ENCODE peak calls at places on chromosome 20, in six cellular contexts. One of them, this sample, is unnamed.

GRCh38 chr20:53763707-53764415 is 170.2 kb upstream of the ZNF217 start:
- DNase-seq in pancreas: no peak
- DNase-seq in fibroblast of lung: peak
- DNase-seq in ascending aorta: no peak
- DNase-seq in B cell: no peak
- DNase-seq in AG09309: no peak
- DNase-seq in this sample: no peak

GRCh38 chr20:33944914-33945313 is 48.8 kb upstream of the RALY start:
- DNase-seq in pancreas: no peak
- DNase-seq in fibroblast of lung: peak
- DNase-seq in ascending aorta: no peak
- DNase-seq in B cell: no peak
- DNase-seq in AG09309: no peak
- DNase-seq in this sample: no peak

GRCh38 chr20:4667371-4667773 is 54.3 kb upstream of the PRND start:
- DNase-seq in pancreas: no peak
- DNase-seq in fibroblast of lung: peak
- DNase-seq in ascending aorta: no peak
- DNase-seq in B cell: no peak
- DNase-seq in AG09309: no peak
- DNase-seq in this sample: no peak

GRCh38 chr20:50111120-50111828 is 1.7 kb downstream of the UBE2V1 start:
- DNase-seq in pancreas: no peak
- DNase-seq in fibroblast of lung: peak
- DNase-seq in ascending aorta: peak
- DNase-seq in B cell: no peak
- DNase-seq in AG09309: no peak
- DNase-seq in this sample: no peak

GRCh38 chr20:25000268-25000801 is 7.8 kb upstream of the APMAP start:
- DNase-seq in pancreas: peak
- DNase-seq in fibroblast of lung: peak
- DNase-seq in ascending aorta: peak
- DNase-seq in B cell: no peak
- DNase-seq in AG09309: peak
- DNase-seq in this sample: no peak

GRCh38 chr20:17202668-17203067 is 24.2 kb upstream of the PCSK2 start:
- DNase-seq in pancreas: no peak
- DNase-seq in fibroblast of lung: no peak
- DNase-seq in ascending aorta: no peak
- DNase-seq in B cell: no peak
- DNase-seq in AG09309: no peak
- DNase-seq in this sample: no peak

GRCh38 chr20:37796121-37796520 is 102.3 kb downstream of the CTNNBL1 start:
- DNase-seq in pancreas: no peak
- DNase-seq in fibroblast of lung: no peak
- DNase-seq in ascending aorta: no peak
- DNase-seq in B cell: no peak
- DNase-seq in AG09309: no peak
- DNase-seq in this sample: no peak

GRCh38 chr20:17442588-17442987 is 88.6 kb downstream of the BFSP1 start:
- DNase-seq in pancreas: no peak
- DNase-seq in fibroblast of lung: no peak
- DNase-seq in ascending aorta: no peak
- DNase-seq in B cell: no peak
- DNase-seq in AG09309: no peak
- DNase-seq in this sample: no peak

GRCh38 chr20:64084209-64085152 is at the start of gene LKAAEAR1:
- DNase-seq in pancreas: no peak
- DNase-seq in fibroblast of lung: no peak
- DNase-seq in ascending aorta: no peak
- DNase-seq in B cell: peak
- DNase-seq in AG09309: no peak
- DNase-seq in this sample: no peak

GRCh38 chr20:24766143-24766527 is 182.9 kb upstream of the CST7 start:
- DNase-seq in pancreas: no peak
- DNase-seq in fibroblast of lung: no peak
- DNase-seq in ascending aorta: no peak
- DNase-seq in B cell: no peak
- DNase-seq in AG09309: no peak
- DNase-seq in this sample: no peak

GRCh38 chr20:48941467-48941866 is 20.0 kb downstream of the ARFGEF2 start:
- DNase-seq in pancreas: no peak
- DNase-seq in fibroblast of lung: no peak
- DNase-seq in ascending aorta: no peak
- DNase-seq in B cell: no peak
- DNase-seq in AG09309: no peak
- DNase-seq in this sample: no peak

GRCh38 chr20:37920679-37921322 is 17.9 kb downstream of the VSTM2L start:
- DNase-seq in pancreas: peak
- DNase-seq in fibroblast of lung: no peak
- DNase-seq in ascending aorta: no peak
- DNase-seq in B cell: no peak
- DNase-seq in AG09309: no peak
- DNase-seq in this sample: no peak

GRCh38 chr20:57089701-57090144 is 176.7 kb downstream of the BMP7 start:
- DNase-seq in pancreas: peak
- DNase-seq in fibroblast of lung: peak
- DNase-seq in ascending aorta: no peak
- DNase-seq in B cell: peak
- DNase-seq in AG09309: no peak
- DNase-seq in this sample: peak

GRCh38 chr20:62953839-62954703 is 1.6 kb downstream of the SLC17A9 start:
- DNase-seq in pancreas: no peak
- DNase-seq in fibroblast of lung: peak
- DNase-seq in ascending aorta: peak
- DNase-seq in B cell: peak
- DNase-seq in AG09309: no peak
- DNase-seq in this sample: peak

GRCh38 chr20:543369-544152 is at the start of gene CSNK2A1:
- DNase-seq in pancreas: peak
- DNase-seq in fibroblast of lung: peak
- DNase-seq in ascending aorta: peak
- DNase-seq in B cell: peak
- DNase-seq in AG09309: peak
- DNase-seq in this sample: peak

GRCh38 chr20:10986586-10986985 is 312.8 kb upstream of the JAG1 start:
- DNase-seq in pancreas: no peak
- DNase-seq in fibroblast of lung: peak
- DNase-seq in ascending aorta: no peak
- DNase-seq in B cell: no peak
- DNase-seq in AG09309: no peak
- DNase-seq in this sample: no peak

GRCh38 chr20:32385541-32385940 is 27.4 kb downstream of the ASXL1 start:
- DNase-seq in pancreas: no peak
- DNase-seq in fibroblast of lung: no peak
- DNase-seq in ascending aorta: no peak
- DNase-seq in B cell: no peak
- DNase-seq in AG09309: no peak
- DNase-seq in this sample: no peak

DNA sequence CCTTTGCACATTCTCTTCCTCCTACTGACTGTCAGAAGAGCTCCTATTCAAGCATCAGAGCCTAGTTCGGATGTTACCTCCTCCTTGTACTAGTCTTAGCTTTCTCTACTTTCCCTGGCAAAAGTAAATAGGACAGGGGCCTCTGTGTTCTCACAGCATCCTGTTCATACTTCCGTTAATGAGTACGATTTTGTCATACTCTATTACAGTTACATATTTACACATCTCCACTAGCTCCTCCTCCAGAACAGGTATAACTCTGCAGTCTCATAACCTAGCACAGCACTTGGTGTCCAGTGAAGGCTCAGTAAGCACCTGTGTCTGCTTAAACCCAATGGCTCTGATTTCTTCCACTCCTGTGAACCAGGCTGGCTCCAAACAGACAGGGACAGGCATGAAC is 7.0 kb downstream of the ELMO2 start:
- DNase-seq in pancreas: no peak
- DNase-seq in fibroblast of lung: no peak
- DNase-seq in ascending aorta: no peak
- DNase-seq in B cell: no peak
- DNase-seq in AG09309: no peak
- DNase-seq in this sample: no peak
- TF ChIP-seq CTCF in pancreas: no peak
- TF ChIP-seq CTCF in fibroblast of lung: no peak
- TF ChIP-seq CTCF in ascending aorta: no peak
- TF ChIP-seq CTCF in B cell: no peak
- TF ChIP-seq CTCF in AG09309: no peak
- TF ChIP-seq CTCF in this sample: no peak

GRCh38 chr20:3068986-3069900 is 2.2 kb upstream of the OXT start:
- DNase-seq in pancreas: no peak
- DNase-seq in fibroblast of lung: no peak
- DNase-seq in ascending aorta: no peak
- DNase-seq in B cell: peak
- DNase-seq in AG09309: no peak
- DNase-seq in this sample: peak
- TF ChIP-seq CTCF in pancreas: no peak
- TF ChIP-seq CTCF in fibroblast of lung: no peak
- TF ChIP-seq CTCF in ascending aorta: no peak
- TF ChIP-seq CTCF in B cell: peak
- TF ChIP-seq CTCF in AG09309: no peak
- TF ChIP-seq CTCF in this sample: peak

DNA sequence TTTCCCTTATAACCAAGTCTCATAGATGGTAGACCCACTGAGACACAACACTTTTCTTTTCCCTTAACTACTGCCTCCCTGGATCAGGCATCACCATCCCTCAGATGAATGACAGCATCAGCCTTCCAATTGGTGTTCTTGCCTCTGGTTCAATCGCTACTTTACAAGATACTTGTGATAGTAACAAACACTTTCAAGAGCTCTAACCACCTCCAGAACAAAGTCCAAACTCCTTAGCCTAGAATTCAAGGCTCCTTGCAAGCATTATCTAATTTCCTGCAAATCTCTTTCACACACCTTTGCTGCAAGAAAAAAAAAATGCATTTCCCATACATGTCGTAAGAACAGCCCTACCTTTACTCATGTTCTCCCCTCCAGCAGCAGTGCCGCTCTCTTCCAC is 33.1 kb downstream of the RALGAPA2 start:
- DNase-seq in pancreas: no peak
- DNase-seq in fibroblast of lung: no peak
- DNase-seq in ascending aorta: no peak
- DNase-seq in B cell: no peak
- DNase-seq in AG09309: no peak
- DNase-seq in this sample: no peak
- TF ChIP-seq CTCF in pancreas: no peak
- TF ChIP-seq CTCF in fibroblast of lung: no peak
- TF ChIP-seq CTCF in ascending aorta: no peak
- TF ChIP-seq CTCF in B cell: no peak
- TF ChIP-seq CTCF in AG09309: no peak
- TF ChIP-seq CTCF in this sample: no peak

GRCh38 chr20:59992531-59992930 is 34.3 kb downstream of the CDH26 start:
- DNase-seq in pancreas: no peak
- DNase-seq in fibroblast of lung: no peak
- DNase-seq in ascending aorta: no peak
- DNase-seq in B cell: no peak
- DNase-seq in AG09309: no peak
- DNase-seq in this sample: no peak
- TF ChIP-seq CTCF in pancreas: no peak
- TF ChIP-seq CTCF in fibroblast of lung: no peak
- TF ChIP-seq CTCF in ascending aorta: no peak
- TF ChIP-seq CTCF in B cell: no peak
- TF ChIP-seq CTCF in AG09309: peak
- TF ChIP-seq CTCF in this sample: no peak

This sample was measured in GM13977.